ENCODE peak calls at places on chromosomes 3 and 15, in five cellular contexts. One of them, this sample, is unnamed.

GRCh38 chr3:93843981-93844380 is 129.7 kb downstream of the PROS1 start:
- DNase-seq in H1: no peak
- DNase-seq in GM10248: no peak
- DNase-seq in CD14-positive monocyte: no peak
- DNase-seq in breast epithelium: no peak
- DNase-seq in this sample: no peak

GRCh38 chr15:47422901-47423300 is 294.4 kb upstream of the SEMA6D start:
- DNase-seq in H1: no peak
- DNase-seq in breast epithelium: no peak
- DNase-seq in GM10248: no peak
- DNase-seq in CD14-positive monocyte: no peak
- DNase-seq in this sample: no peak

GRCh38 chr3:18732474-18732873 is 307.3 kb upstream of the SATB1 start:
- DNase-seq in breast epithelium: no peak
- DNase-seq in GM10248: no peak
- DNase-seq in CD14-positive monocyte: no peak
- DNase-seq in H1: no peak
- DNase-seq in this sample: no peak

GRCh38 chr3:61632568-61633175 is 71.3 kb downstream of the PTPRG start:
- DNase-seq in H1: no peak
- DNase-seq in CD14-positive monocyte: no peak
- DNase-seq in breast epithelium: no peak
- DNase-seq in GM10248: no peak
- DNase-seq in this sample: no peak

GRCh38 chr3:175065492-175065891 is 206.4 kb downstream of the NAALADL2 start:
- DNase-seq in breast epithelium: no peak
- DNase-seq in CD14-positive monocyte: no peak
- DNase-seq in GM10248: no peak
- DNase-seq in H1: no peak
- DNase-seq in this sample: no peak

GRCh38 chr3:9396301-9396631 is 1.1 kb upstream of the SETD5 start:
- DNase-seq in H1: peak
- DNase-seq in GM10248: peak
- DNase-seq in breast epithelium: peak
- DNase-seq in CD14-positive monocyte: peak
- DNase-seq in this sample: peak

GRCh38 chr3:12267380-12268030 is 21.4 kb upstream of the PPARG start:
- DNase-seq in GM10248: no peak
- DNase-seq in breast epithelium: no peak
- DNase-seq in CD14-positive monocyte: no peak
- DNase-seq in H1: no peak
- DNase-seq in this sample: no peak

GRCh38 chr3:52388933-52389332 is 56.0 kb downstream of the SEMA3G start:
- DNase-seq in GM10248: no peak
- DNase-seq in H1: no peak
- DNase-seq in CD14-positive monocyte: no peak
- DNase-seq in breast epithelium: no peak
- DNase-seq in this sample: no peak

GRCh38 chr3:52268036-52268435 is 10.4 kb downstream of the WDR82 start:
- DNase-seq in H1: no peak
- DNase-seq in CD14-positive monocyte: no peak
- DNase-seq in breast epithelium: no peak
- DNase-seq in GM10248: no peak
- DNase-seq in this sample: no peak

GRCh38 chr15:65307978-65308377 is 3.5 kb downstream of the RNU5B-1 start:
- DNase-seq in GM10248: no peak
- DNase-seq in CD14-positive monocyte: no peak
- DNase-seq in H1: no peak
- DNase-seq in breast epithelium: no peak
- DNase-seq in this sample: no peak

GRCh38 chr3:71443332-71443731 is 140.2 kb downstream of the FOXP1 start:
- DNase-seq in breast epithelium: no peak
- DNase-seq in CD14-positive monocyte: no peak
- DNase-seq in H1: no peak
- DNase-seq in GM10248: no peak
- DNase-seq in this sample: no peak

GRCh38 chr3:184240384-184241140 is 8.2 kb downstream of the ALG3 start:
- DNase-seq in breast epithelium: no peak
- DNase-seq in CD14-positive monocyte: no peak
- DNase-seq in GM10248: peak
- DNase-seq in H1: no peak
- DNase-seq in this sample: no peak
- TF ChIP-seq CTCF in breast epithelium: no peak
- TF ChIP-seq CTCF in CD14-positive monocyte: no peak
- TF ChIP-seq CTCF in GM10248: no peak
- TF ChIP-seq CTCF in H1: no peak
- TF ChIP-seq CTCF in this sample: no peak

DNA sequence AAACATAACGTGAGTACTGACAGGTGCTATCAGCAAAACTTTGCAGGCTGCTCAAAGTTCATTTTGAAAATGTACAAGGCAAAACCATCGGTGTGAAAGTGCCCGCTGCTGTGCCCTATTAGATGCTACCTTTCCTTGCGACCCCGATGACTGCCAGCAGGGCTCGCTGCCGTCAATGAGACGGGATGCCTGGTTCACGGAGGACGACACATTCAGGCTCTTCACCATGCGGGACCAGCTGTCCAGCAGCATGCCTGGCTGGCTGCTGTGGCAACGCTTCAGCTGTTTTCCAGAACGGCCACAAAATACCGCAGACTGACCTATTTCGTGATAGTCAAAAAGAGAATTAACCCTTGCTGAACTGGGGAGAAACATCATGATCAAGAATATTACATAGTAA is 92.7 kb upstream of the OCA2 start:
- DNase-seq in GM10248: no peak
- DNase-seq in CD14-positive monocyte: no peak
- DNase-seq in H1: no peak
- DNase-seq in breast epithelium: no peak
- DNase-seq in this sample: no peak
- TF ChIP-seq CTCF in GM10248: no peak
- TF ChIP-seq CTCF in CD14-positive monocyte: no peak
- TF ChIP-seq CTCF in H1: peak
- TF ChIP-seq CTCF in breast epithelium: no peak
- TF ChIP-seq CTCF in this sample: no peak

GRCh38 chr15:22226034-22226790 is 145.9 kb downstream of the OR4M2 start:
- DNase-seq in GM10248: no peak
- DNase-seq in CD14-positive monocyte: peak
- DNase-seq in H1: no peak
- DNase-seq in breast epithelium: no peak
- DNase-seq in this sample: no peak

GRCh38 chr15:22227411-22227810 is 147.1 kb downstream of the OR4M2 start:
- DNase-seq in GM10248: no peak
- DNase-seq in breast epithelium: no peak
- DNase-seq in H1: no peak
- DNase-seq in CD14-positive monocyte: peak
- DNase-seq in this sample: no peak

GRCh38 chr15:22229971-22230815 is 149.9 kb downstream of the OR4M2 start:
- DNase-seq in H1: no peak
- DNase-seq in CD14-positive monocyte: peak
- DNase-seq in breast epithelium: no peak
- DNase-seq in GM10248: no peak
- DNase-seq in this sample: no peak

GRCh38 chr15:22227961-22228762 is 147.8 kb downstream of the OR4M2 start:
- DNase-seq in breast epithelium: no peak
- DNase-seq in CD14-positive monocyte: peak
- DNase-seq in H1: no peak
- DNase-seq in GM10248: no peak
- DNase-seq in this sample: no peak

GRCh38 chr15:22224241-22224671 is 143.9 kb downstream of the OR4M2 start:
- DNase-seq in GM10248: no peak
- DNase-seq in CD14-positive monocyte: peak
- DNase-seq in H1: no peak
- DNase-seq in breast epithelium: no peak
- DNase-seq in this sample: no peak
- TF ChIP-seq CTCF in GM10248: peak
- TF ChIP-seq CTCF in CD14-positive monocyte: no peak
- TF ChIP-seq CTCF in H1: no peak
- TF ChIP-seq CTCF in breast epithelium: no peak
- TF ChIP-seq CTCF in this sample: no peak

GRCh38 chr3:58531956-58532355 is 5.0 kb downstream of the ACOX2 start:
- DNase-seq in H1: no peak
- DNase-seq in breast epithelium: no peak
- DNase-seq in GM10248: peak
- DNase-seq in CD14-positive monocyte: no peak
- DNase-seq in this sample: no peak
- TF ChIP-seq CTCF in H1: peak
- TF ChIP-seq CTCF in breast epithelium: no peak
- TF ChIP-seq CTCF in GM10248: no peak
- TF ChIP-seq CTCF in CD14-positive monocyte: no peak
- TF ChIP-seq CTCF in this sample: no peak

This sample was measured in GM20000.